ENCODE peak calls at places on chromosome 18, in eight cellular contexts. Q, H, B, V, W, O, T and Z are unnamed samples.

GRCh38 chr18:57287766-57288165 is 64.6 kb upstream of the ST8SIA3 start:
- DNase-seq in Q (no peak), H (no peak), B (no peak), V (no peak), W (no peak), O (no peak), T (no peak), Z (no peak)

GRCh38 chr18:58682429-58683069 is 11.3 kb downstream of the MALT1 start:
- DNase-seq in Q (peak), H (no peak), B (no peak), V (no peak), W (no peak), O (no peak), T (no peak), Z (no peak)

GRCh38 chr18:77022556-77022955 is 110.0 kb downstream of the MBP start:
- DNase-seq in Q (no peak), H (no peak), B (no peak), V (no peak), W (no peak), O (no peak), T (no peak), Z (no peak)

GRCh38 chr18:57649536-57650495 is 28.2 kb upstream of the NARS1 start:
- DNase-seq in Q (no peak), H (no peak), B (no peak), V (no peak), W (peak), O (peak), T (peak), Z (peak)

GRCh38 chr18:67261931-67262552 is 254.5 kb downstream of the DSEL start:
- DNase-seq in Q (no peak), H (no peak), B (no peak), V (no peak), W (no peak), O (no peak), T (no peak), Z (no peak)

GRCh38 chr18:55406374-55407045 is 181.5 kb downstream of the TCF4 start:
- DNase-seq in Q (no peak), H (no peak), B (no peak), V (no peak), W (no peak), O (no peak), T (no peak), Z (no peak)

GRCh38 chr18:48161911-48162698 is 231.6 kb upstream of the SMAD2 start:
- DNase-seq in Q (no peak), H (peak), B (no peak), V (no peak), W (no peak), O (peak), T (no peak), Z (no peak)

GRCh38 chr18:75211002-75211621 is 515 bp downstream of the TSHZ1 start:
- DNase-seq in Q (no peak), H (peak), B (peak), V (no peak), W (no peak), O (no peak), T (no peak), Z (peak)

GRCh38 chr18:58194028-58194427 is 150.0 kb downstream of the NEDD4L start:
- DNase-seq in Q (no peak), H (peak), B (peak), V (peak), W (no peak), O (no peak), T (no peak), Z (no peak)

GRCh38 chr18:457120-457519 is 43.4 kb downstream of the COLEC12 start:
- DNase-seq in Q (no peak), H (no peak), B (no peak), V (peak), W (no peak), O (no peak), T (no peak), Z (peak)

GRCh38 chr18:57998461-57998860 is 45.6 kb upstream of the NEDD4L start:
- DNase-seq in Q (no peak), H (no peak), B (no peak), V (no peak), W (no peak), O (no peak), T (no peak), Z (no peak)

GRCh38 chr18:5759169-5759568 is 136.2 kb downstream of the TMEM200C start:
- DNase-seq in Q (no peak), H (peak), B (no peak), V (no peak), W (no peak), O (no peak), T (no peak), Z (no peak)

GRCh38 chr18:45463433-45463832 is 151.8 kb upstream of the SLC14A2 start:
- DNase-seq in Q (no peak), H (no peak), B (no peak), V (no peak), W (no peak), O (no peak), T (no peak), Z (no peak)

GRCh38 chr18:26655614-26656400 is 107.5 kb upstream of the KCTD1 start:
- DNase-seq in Q (no peak), H (peak), B (no peak), V (peak), W (no peak), O (peak), T (no peak), Z (no peak)

GRCh38 chr18:59271606-59272220 is 1.5 kb downstream of the RAX start:
- DNase-seq in Q (no peak), H (peak), B (no peak), V (no peak), W (no peak), O (no peak), T (no peak), Z (no peak)

GRCh38 chr18:11147371-11147860 is 2.0 kb downstream of the PIEZO2 start:
- DNase-seq in Q (no peak), H (peak), B (no peak), V (no peak), W (no peak), O (no peak), T (no peak), Z (no peak)

GRCh38 chr18:44695503-44695902 is 14.8 kb downstream of the SETBP1 start:
- DNase-seq in Q (no peak), H (no peak), B (no peak), V (no peak), W (no peak), O (no peak), T (no peak), Z (no peak)

GRCh38 chr18:9428862-9429661 is 46.3 kb upstream of the RALBP1 start:
- DNase-seq in Q (no peak), H (no peak), B (no peak), V (no peak), W (no peak), O (no peak), T (no peak), Z (no peak)

GRCh38 chr18:48007955-48008701 is 77.7 kb upstream of the SMAD2 start:
- DNase-seq in Q (no peak), H (peak), B (peak), V (peak), W (no peak), O (peak), T (no peak), Z (peak)

GRCh38 chr18:13377496-13377895 is 158.9 kb downstream of the LDLRAD4 start:
- DNase-seq in Q (no peak), H (no peak), B (no peak), V (no peak), W (no peak), O (no peak), T (no peak), Z (peak)

GRCh38 chr18:48409591-48410094 is 460 bp upstream of the ZBTB7C start:
- DNase-seq in Q (no peak), H (peak), B (peak), V (peak), W (no peak), O (no peak), T (no peak), Z (no peak)

GRCh38 chr18:33051397-33051796 is 278.6 kb upstream of the KLHL14 start:
- DNase-seq in Q (no peak), H (no peak), B (no peak), V (no peak), W (no peak), O (no peak), T (peak), Z (no peak)

GRCh38 chr18:49015886-49016647 is 65.3 kb upstream of the SMAD7 start:
- DNase-seq in Q (no peak), H (no peak), B (no peak), V (no peak), W (no peak), O (no peak), T (no peak), Z (peak)

GRCh38 chr18:37320320-37320719 is 245.3 kb downstream of the CELF4 start:
- DNase-seq in Q (no peak), H (no peak), B (no peak), V (no peak), W (no peak), O (no peak), T (no peak), Z (no peak)
- TF ChIP-seq REST in Q (no peak), H (no peak), B (no peak), V (no peak), W (no peak), O (no peak), T (no peak), Z (no peak)

DNA sequence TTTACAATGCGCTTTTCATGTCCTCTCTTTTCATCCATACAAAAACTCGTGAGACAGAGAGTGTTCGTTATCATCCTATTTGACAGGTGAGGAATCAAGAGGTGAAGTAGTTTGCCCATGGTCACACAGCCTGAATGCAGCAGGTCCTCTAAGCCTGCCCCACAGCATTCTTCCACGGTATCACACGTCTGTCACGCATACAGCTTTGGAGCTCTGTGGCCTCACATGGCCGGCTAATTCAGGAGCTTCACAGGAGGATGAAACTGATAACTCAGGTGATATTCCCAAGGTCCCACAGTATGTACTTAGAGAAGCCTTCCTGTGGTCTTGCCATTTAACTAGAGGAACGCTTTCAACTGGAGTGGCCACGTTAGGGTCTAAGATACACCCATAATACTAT is 59.0 kb downstream of the MYO5B start:
- DNase-seq in Q (no peak), H (no peak), B (no peak), V (no peak), W (no peak), O (no peak), T (no peak), Z (no peak)
- TF ChIP-seq CTCF in Q (no peak), H (no peak), B (no peak), V (no peak), W (no peak), O (no peak), T (no peak), Z (no peak)

GRCh38 chr18:79512461-79513380 is 117.0 kb downstream of the NFATC1 start:
- DNase-seq in Q (no peak), H (no peak), B (no peak), V (no peak), W (no peak), O (no peak), T (no peak), Z (no peak)

GRCh38 chr18:79510731-79511141 is 115.0 kb downstream of the NFATC1 start:
- DNase-seq in Q (no peak), H (no peak), B (no peak), V (no peak), W (no peak), O (no peak), T (no peak), Z (no peak)

GRCh38 chr18:79511271-79511670 is 115.5 kb downstream of the NFATC1 start:
- DNase-seq in Q (no peak), H (no peak), B (no peak), V (no peak), W (no peak), O (no peak), T (no peak), Z (no peak)

GRCh38 chr18:79510046-79510685 is 114.4 kb downstream of the NFATC1 start:
- DNase-seq in Q (no peak), H (no peak), B (no peak), V (no peak), W (no peak), O (no peak), T (no peak), Z (no peak)

DNA sequence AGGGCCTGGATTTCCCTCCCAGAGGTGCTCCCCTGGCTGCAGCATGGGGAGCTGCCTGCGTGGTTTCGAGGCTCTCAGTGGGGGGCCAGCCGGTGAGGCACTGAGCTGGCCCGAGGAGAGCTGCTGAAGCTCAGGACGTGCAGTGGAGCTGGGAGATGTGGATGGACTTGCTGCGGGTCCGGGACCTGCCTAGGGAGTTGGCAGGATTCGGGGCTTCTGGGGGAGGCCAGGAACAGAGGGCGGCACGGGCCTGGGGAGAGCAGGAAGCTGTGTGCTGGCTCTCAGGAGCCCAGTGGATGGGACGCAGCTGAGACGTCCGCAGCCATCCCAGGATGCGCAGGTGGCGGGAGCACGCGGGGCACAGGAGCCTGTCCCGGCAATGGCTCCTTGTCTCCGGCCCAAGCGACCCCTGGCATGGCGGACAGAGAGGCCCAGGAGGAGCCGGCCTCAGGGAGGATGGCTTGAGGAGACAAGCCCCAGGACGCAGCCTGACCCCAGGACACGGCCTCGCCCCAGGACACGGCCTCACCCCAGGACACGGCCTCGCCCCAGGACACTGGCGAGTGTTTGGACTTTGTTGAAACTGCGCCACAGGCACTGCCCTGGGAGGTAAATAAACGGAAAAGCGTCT is 116.1 kb downstream of the NFATC1 start:
- DNase-seq in Q (no peak), H (no peak), B (no peak), V (peak), W (no peak), O (no peak), T (no peak), Z (no peak)
- TF ChIP-seq REST in Q (no peak), H (no peak), B (no peak), V (no peak), W (no peak), O (no peak), T (no peak), Z (no peak)

GRCh38 chr18:61891271-61891670 is 1.5 kb downstream of the RNF152 start:
- DNase-seq in Q (no peak), H (no peak), B (no peak), V (no peak), W (no peak), O (no peak), T (no peak), Z (no peak)

GRCh38 chr18:61891874-61892273 is 933 bp downstream of the RNF152 start:
- DNase-seq in Q (no peak), H (no peak), B (no peak), V (peak), W (no peak), O (no peak), T (no peak), Z (no peak)

GRCh38 chr18:61893971-61894750 is 1.4 kb upstream of the RNF152 start:
- DNase-seq in Q (peak), H (peak), B (peak), V (peak), W (no peak), O (peak), T (no peak), Z (peak)

GRCh38 chr18:61893304-61893970 is 630 bp upstream of the RNF152 start:
- DNase-seq in Q (no peak), H (peak), B (peak), V (peak), W (no peak), O (peak), T (no peak), Z (no peak)

DNA sequence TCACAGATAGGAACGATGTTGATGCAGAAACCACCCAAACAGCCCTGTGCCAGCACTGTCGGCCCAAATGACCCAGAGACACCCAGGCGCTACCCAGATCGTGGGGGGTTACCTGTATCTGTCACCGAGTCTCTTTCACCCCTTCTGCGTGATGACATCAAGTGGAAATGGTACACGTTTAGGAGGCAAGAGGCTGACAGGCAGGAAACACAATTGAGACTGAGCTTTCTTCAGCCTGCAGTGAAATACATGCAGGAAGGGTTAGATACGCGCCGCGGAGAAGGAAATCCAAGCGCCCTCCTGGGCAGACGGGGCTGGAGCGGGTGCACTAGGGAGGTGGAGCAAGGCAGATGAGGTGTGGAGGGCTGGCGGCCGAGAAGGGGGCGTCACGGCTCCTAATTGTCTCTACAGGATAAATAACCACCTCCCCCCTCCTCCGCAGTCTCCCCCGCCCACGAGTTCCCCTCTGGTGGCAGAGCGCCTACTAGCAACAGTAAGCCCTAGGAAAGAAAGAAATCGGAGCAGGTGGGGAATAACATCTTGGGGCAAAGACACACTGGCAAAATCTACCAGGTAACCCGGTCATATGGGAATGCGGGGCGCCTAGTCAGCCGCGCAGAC is at the start of gene RNF152:
- DNase-seq in Q (no peak), H (peak), B (no peak), V (peak), W (no peak), O (peak), T (no peak), Z (no peak)
- TF ChIP-seq CTCF in Q (no peak), H (peak), B (no peak), V (peak), W (no peak), O (no peak), T (no peak), Z (no peak)

DNA sequence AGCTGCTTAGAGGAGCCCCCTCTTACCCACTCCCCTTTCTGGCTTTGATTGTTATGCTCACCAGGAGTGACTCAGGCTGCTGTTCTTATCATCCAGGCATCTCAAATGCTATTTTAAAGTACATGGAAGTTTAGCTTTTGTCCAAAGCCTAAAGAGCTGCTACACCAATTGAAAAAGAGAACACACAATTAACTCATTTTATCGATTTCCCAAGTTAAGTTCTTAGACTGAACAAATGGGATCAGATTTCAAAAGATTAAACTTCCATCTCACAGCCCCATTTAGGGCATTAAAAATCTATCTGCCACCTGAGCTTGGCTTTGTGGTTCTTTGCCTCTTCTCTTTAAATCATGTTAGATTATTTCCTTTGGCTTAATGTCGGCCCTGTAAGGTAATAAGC is 81.2 kb downstream of the MYO5B start:
- DNase-seq in Q (no peak), H (no peak), B (no peak), V (no peak), W (no peak), O (no peak), T (no peak), Z (no peak)
- TF ChIP-seq REST in Q (no peak), H (no peak), B (no peak), V (no peak), W (no peak), O (no peak), T (no peak), Z (no peak)